ENCODE peak calls at places on chromosomes 13 and 19, in nine cellular contexts. One of them, this sample, is unnamed.

GRCh38 chr13:22926176-22927007 is 254.4 kb upstream of the SGCG start:
- DNase-seq in cardiac muscle cell: peak
- DNase-seq in stimulated activated CD4-positive, alpha-beta T cell treated with anti-CD3 and anti-CD28 coated beads, Interleukin-12 subunit alpha, Interleukin-12 subunit beta, amount 100 ng/mL, for 24 hours: no peak
- DNase-seq in stimulated activated CD8-positive, alpha-beta memory T cell treated with anti-CD3 and anti-CD28 coated beads, Interleukin-15, amount 100 ng/mL, for 4 hours: no peak
- DNase-seq in body of pancreas: peak
- DNase-seq in left kidney: peak
- DNase-seq in activated CD4-positive, alpha-beta T cell treated with anti-CD3 and anti-CD28 coated beads for 4 hours: no peak
- DNase-seq in IMR-90: no peak
- DNase-seq in frontal cortex: peak
- DNase-seq in this sample: no peak

GRCh38 chr19:30029721-30030510 is 87.9 kb downstream of the URI1 start:
- DNase-seq in cardiac muscle cell: no peak
- DNase-seq in stimulated activated CD4-positive, alpha-beta T cell treated with anti-CD3 and anti-CD28 coated beads, Interleukin-12 subunit alpha, Interleukin-12 subunit beta, amount 100 ng/mL, for 24 hours: no peak
- DNase-seq in stimulated activated CD8-positive, alpha-beta memory T cell treated with anti-CD3 and anti-CD28 coated beads, Interleukin-15, amount 100 ng/mL, for 4 hours: no peak
- DNase-seq in body of pancreas: no peak
- DNase-seq in left kidney: no peak
- DNase-seq in activated CD4-positive, alpha-beta T cell treated with anti-CD3 and anti-CD28 coated beads for 4 hours: no peak
- DNase-seq in IMR-90: peak
- DNase-seq in frontal cortex: no peak
- DNase-seq in this sample: peak

GRCh38 chr13:83024955-83025594 is 857.2 kb downstream of the SLITRK1 start:
- DNase-seq in cardiac muscle cell: peak
- DNase-seq in stimulated activated CD4-positive, alpha-beta T cell treated with anti-CD3 and anti-CD28 coated beads, Interleukin-12 subunit alpha, Interleukin-12 subunit beta, amount 100 ng/mL, for 24 hours: no peak
- DNase-seq in stimulated activated CD8-positive, alpha-beta memory T cell treated with anti-CD3 and anti-CD28 coated beads, Interleukin-15, amount 100 ng/mL, for 4 hours: no peak
- DNase-seq in body of pancreas: no peak
- DNase-seq in left kidney: no peak
- DNase-seq in activated CD4-positive, alpha-beta T cell treated with anti-CD3 and anti-CD28 coated beads for 4 hours: no peak
- DNase-seq in IMR-90: peak
- DNase-seq in frontal cortex: no peak
- DNase-seq in this sample: no peak

GRCh38 chr13:98710521-98710920 is 42.0 kb downstream of the SLC15A1 start:
- DNase-seq in cardiac muscle cell: no peak
- DNase-seq in stimulated activated CD4-positive, alpha-beta T cell treated with anti-CD3 and anti-CD28 coated beads, Interleukin-12 subunit alpha, Interleukin-12 subunit beta, amount 100 ng/mL, for 24 hours: no peak
- DNase-seq in stimulated activated CD8-positive, alpha-beta memory T cell treated with anti-CD3 and anti-CD28 coated beads, Interleukin-15, amount 100 ng/mL, for 4 hours: no peak
- DNase-seq in body of pancreas: no peak
- DNase-seq in left kidney: no peak
- DNase-seq in activated CD4-positive, alpha-beta T cell treated with anti-CD3 and anti-CD28 coated beads for 4 hours: no peak
- DNase-seq in IMR-90: no peak
- DNase-seq in frontal cortex: no peak
- DNase-seq in this sample: no peak

GRCh38 chr13:43953370-43953769 is 73.7 kb downstream of the LACC1 start:
- DNase-seq in cardiac muscle cell: no peak
- DNase-seq in stimulated activated CD4-positive, alpha-beta T cell treated with anti-CD3 and anti-CD28 coated beads, Interleukin-12 subunit alpha, Interleukin-12 subunit beta, amount 100 ng/mL, for 24 hours: no peak
- DNase-seq in stimulated activated CD8-positive, alpha-beta memory T cell treated with anti-CD3 and anti-CD28 coated beads, Interleukin-15, amount 100 ng/mL, for 4 hours: no peak
- DNase-seq in body of pancreas: no peak
- DNase-seq in left kidney: no peak
- DNase-seq in activated CD4-positive, alpha-beta T cell treated with anti-CD3 and anti-CD28 coated beads for 4 hours: no peak
- DNase-seq in IMR-90: no peak
- DNase-seq in frontal cortex: no peak
- DNase-seq in this sample: no peak

GRCh38 chr13:42007844-42008243 is 40.6 kb upstream of the DGKH start:
- DNase-seq in cardiac muscle cell: peak
- DNase-seq in stimulated activated CD4-positive, alpha-beta T cell treated with anti-CD3 and anti-CD28 coated beads, Interleukin-12 subunit alpha, Interleukin-12 subunit beta, amount 100 ng/mL, for 24 hours: no peak
- DNase-seq in stimulated activated CD8-positive, alpha-beta memory T cell treated with anti-CD3 and anti-CD28 coated beads, Interleukin-15, amount 100 ng/mL, for 4 hours: no peak
- DNase-seq in body of pancreas: no peak
- DNase-seq in left kidney: no peak
- DNase-seq in activated CD4-positive, alpha-beta T cell treated with anti-CD3 and anti-CD28 coated beads for 4 hours: no peak
- DNase-seq in IMR-90: peak
- DNase-seq in frontal cortex: no peak
- DNase-seq in this sample: no peak

GRCh38 chr19:51690359-51691121 is 2.6 kb upstream of the SPACA6 start:
- DNase-seq in cardiac muscle cell: peak
- DNase-seq in stimulated activated CD4-positive, alpha-beta T cell treated with anti-CD3 and anti-CD28 coated beads, Interleukin-12 subunit alpha, Interleukin-12 subunit beta, amount 100 ng/mL, for 24 hours: no peak
- DNase-seq in stimulated activated CD8-positive, alpha-beta memory T cell treated with anti-CD3 and anti-CD28 coated beads, Interleukin-15, amount 100 ng/mL, for 4 hours: no peak
- DNase-seq in body of pancreas: peak
- DNase-seq in left kidney: peak
- DNase-seq in activated CD4-positive, alpha-beta T cell treated with anti-CD3 and anti-CD28 coated beads for 4 hours: peak
- DNase-seq in IMR-90: peak
- DNase-seq in frontal cortex: peak
- DNase-seq in this sample: no peak

GRCh38 chr13:64958106-64958505 is 2272.0 kb downstream of the PCDH9 start:
- DNase-seq in cardiac muscle cell: no peak
- DNase-seq in stimulated activated CD4-positive, alpha-beta T cell treated with anti-CD3 and anti-CD28 coated beads, Interleukin-12 subunit alpha, Interleukin-12 subunit beta, amount 100 ng/mL, for 24 hours: no peak
- DNase-seq in stimulated activated CD8-positive, alpha-beta memory T cell treated with anti-CD3 and anti-CD28 coated beads, Interleukin-15, amount 100 ng/mL, for 4 hours: no peak
- DNase-seq in body of pancreas: no peak
- DNase-seq in left kidney: no peak
- DNase-seq in activated CD4-positive, alpha-beta T cell treated with anti-CD3 and anti-CD28 coated beads for 4 hours: no peak
- DNase-seq in IMR-90: no peak
- DNase-seq in frontal cortex: no peak
- DNase-seq in this sample: no peak

GRCh38 chr13:61777902-61778301 is 362.3 kb upstream of the PCDH20 start:
- DNase-seq in cardiac muscle cell: peak
- DNase-seq in stimulated activated CD4-positive, alpha-beta T cell treated with anti-CD3 and anti-CD28 coated beads, Interleukin-12 subunit alpha, Interleukin-12 subunit beta, amount 100 ng/mL, for 24 hours: no peak
- DNase-seq in stimulated activated CD8-positive, alpha-beta memory T cell treated with anti-CD3 and anti-CD28 coated beads, Interleukin-15, amount 100 ng/mL, for 4 hours: no peak
- DNase-seq in body of pancreas: no peak
- DNase-seq in left kidney: no peak
- DNase-seq in activated CD4-positive, alpha-beta T cell treated with anti-CD3 and anti-CD28 coated beads for 4 hours: no peak
- DNase-seq in IMR-90: no peak
- DNase-seq in frontal cortex: no peak
- DNase-seq in this sample: no peak

GRCh38 chr19:51698296-51698695 is 5.2 kb downstream of the SPACA6 start:
- DNase-seq in cardiac muscle cell: no peak
- DNase-seq in stimulated activated CD4-positive, alpha-beta T cell treated with anti-CD3 and anti-CD28 coated beads, Interleukin-12 subunit alpha, Interleukin-12 subunit beta, amount 100 ng/mL, for 24 hours: no peak
- DNase-seq in stimulated activated CD8-positive, alpha-beta memory T cell treated with anti-CD3 and anti-CD28 coated beads, Interleukin-15, amount 100 ng/mL, for 4 hours: no peak
- DNase-seq in body of pancreas: no peak
- DNase-seq in left kidney: no peak
- DNase-seq in activated CD4-positive, alpha-beta T cell treated with anti-CD3 and anti-CD28 coated beads for 4 hours: no peak
- DNase-seq in IMR-90: peak
- DNase-seq in frontal cortex: no peak
- DNase-seq in this sample: no peak

GRCh38 chr19:6125571-6125989 is 9.9 kb upstream of the ACSBG2 start:
- DNase-seq in cardiac muscle cell: peak
- DNase-seq in stimulated activated CD4-positive, alpha-beta T cell treated with anti-CD3 and anti-CD28 coated beads, Interleukin-12 subunit alpha, Interleukin-12 subunit beta, amount 100 ng/mL, for 24 hours: peak
- DNase-seq in stimulated activated CD8-positive, alpha-beta memory T cell treated with anti-CD3 and anti-CD28 coated beads, Interleukin-15, amount 100 ng/mL, for 4 hours: peak
- DNase-seq in body of pancreas: peak
- DNase-seq in left kidney: peak
- DNase-seq in activated CD4-positive, alpha-beta T cell treated with anti-CD3 and anti-CD28 coated beads for 4 hours: peak
- DNase-seq in IMR-90: peak
- DNase-seq in frontal cortex: peak
- DNase-seq in this sample: peak

GRCh38 chr19:50460161-50460765 is 16.0 kb upstream of the EMC10 start:
- DNase-seq in cardiac muscle cell: peak
- DNase-seq in stimulated activated CD4-positive, alpha-beta T cell treated with anti-CD3 and anti-CD28 coated beads, Interleukin-12 subunit alpha, Interleukin-12 subunit beta, amount 100 ng/mL, for 24 hours: no peak
- DNase-seq in stimulated activated CD8-positive, alpha-beta memory T cell treated with anti-CD3 and anti-CD28 coated beads, Interleukin-15, amount 100 ng/mL, for 4 hours: no peak
- DNase-seq in body of pancreas: no peak
- DNase-seq in left kidney: peak
- DNase-seq in activated CD4-positive, alpha-beta T cell treated with anti-CD3 and anti-CD28 coated beads for 4 hours: no peak
- DNase-seq in IMR-90: peak
- DNase-seq in frontal cortex: no peak
- DNase-seq in this sample: no peak

GRCh38 chr13:93922063-93922462 is 557.4 kb downstream of the DCT start:
- DNase-seq in cardiac muscle cell: no peak
- DNase-seq in stimulated activated CD4-positive, alpha-beta T cell treated with anti-CD3 and anti-CD28 coated beads, Interleukin-12 subunit alpha, Interleukin-12 subunit beta, amount 100 ng/mL, for 24 hours: no peak
- DNase-seq in stimulated activated CD8-positive, alpha-beta memory T cell treated with anti-CD3 and anti-CD28 coated beads, Interleukin-15, amount 100 ng/mL, for 4 hours: no peak
- DNase-seq in body of pancreas: no peak
- DNase-seq in left kidney: no peak
- DNase-seq in activated CD4-positive, alpha-beta T cell treated with anti-CD3 and anti-CD28 coated beads for 4 hours: no peak
- DNase-seq in IMR-90: no peak
- DNase-seq in frontal cortex: no peak
- DNase-seq in this sample: no peak

GRCh38 chr13:109737606-109738005 is 48.8 kb downstream of the IRS2 start:
- DNase-seq in cardiac muscle cell: peak
- DNase-seq in stimulated activated CD4-positive, alpha-beta T cell treated with anti-CD3 and anti-CD28 coated beads, Interleukin-12 subunit alpha, Interleukin-12 subunit beta, amount 100 ng/mL, for 24 hours: no peak
- DNase-seq in stimulated activated CD8-positive, alpha-beta memory T cell treated with anti-CD3 and anti-CD28 coated beads, Interleukin-15, amount 100 ng/mL, for 4 hours: no peak
- DNase-seq in body of pancreas: no peak
- DNase-seq in left kidney: no peak
- DNase-seq in activated CD4-positive, alpha-beta T cell treated with anti-CD3 and anti-CD28 coated beads for 4 hours: peak
- DNase-seq in IMR-90: peak
- DNase-seq in frontal cortex: no peak
- DNase-seq in this sample: no peak

GRCh38 chr13:50386527-50387123 is 371.4 kb downstream of the KCNRG start:
- DNase-seq in cardiac muscle cell: peak
- DNase-seq in stimulated activated CD4-positive, alpha-beta T cell treated with anti-CD3 and anti-CD28 coated beads, Interleukin-12 subunit alpha, Interleukin-12 subunit beta, amount 100 ng/mL, for 24 hours: no peak
- DNase-seq in stimulated activated CD8-positive, alpha-beta memory T cell treated with anti-CD3 and anti-CD28 coated beads, Interleukin-15, amount 100 ng/mL, for 4 hours: no peak
- DNase-seq in body of pancreas: no peak
- DNase-seq in left kidney: peak
- DNase-seq in activated CD4-positive, alpha-beta T cell treated with anti-CD3 and anti-CD28 coated beads for 4 hours: no peak
- DNase-seq in IMR-90: peak
- DNase-seq in frontal cortex: no peak
- DNase-seq in this sample: no peak

GRCh38 chr13:32468502-32469147 is 40.7 kb upstream of the N4BP2L1 start:
- DNase-seq in cardiac muscle cell: peak
- DNase-seq in stimulated activated CD4-positive, alpha-beta T cell treated with anti-CD3 and anti-CD28 coated beads, Interleukin-12 subunit alpha, Interleukin-12 subunit beta, amount 100 ng/mL, for 24 hours: no peak
- DNase-seq in stimulated activated CD8-positive, alpha-beta memory T cell treated with anti-CD3 and anti-CD28 coated beads, Interleukin-15, amount 100 ng/mL, for 4 hours: no peak
- DNase-seq in body of pancreas: no peak
- DNase-seq in left kidney: peak
- DNase-seq in activated CD4-positive, alpha-beta T cell treated with anti-CD3 and anti-CD28 coated beads for 4 hours: no peak
- DNase-seq in IMR-90: no peak
- DNase-seq in frontal cortex: no peak
- DNase-seq in this sample: no peak

GRCh38 chr13:98741741-98742435 is 10.6 kb downstream of the SLC15A1 start:
- DNase-seq in cardiac muscle cell: no peak
- DNase-seq in stimulated activated CD4-positive, alpha-beta T cell treated with anti-CD3 and anti-CD28 coated beads, Interleukin-12 subunit alpha, Interleukin-12 subunit beta, amount 100 ng/mL, for 24 hours: no peak
- DNase-seq in stimulated activated CD8-positive, alpha-beta memory T cell treated with anti-CD3 and anti-CD28 coated beads, Interleukin-15, amount 100 ng/mL, for 4 hours: no peak
- DNase-seq in body of pancreas: no peak
- DNase-seq in left kidney: no peak
- DNase-seq in activated CD4-positive, alpha-beta T cell treated with anti-CD3 and anti-CD28 coated beads for 4 hours: no peak
- DNase-seq in IMR-90: no peak
- DNase-seq in frontal cortex: no peak
- DNase-seq in this sample: peak

GRCh38 chr19:38229585-38230073 is 5.6 kb upstream of the DPF1 start:
- DNase-seq in cardiac muscle cell: peak
- DNase-seq in stimulated activated CD4-positive, alpha-beta T cell treated with anti-CD3 and anti-CD28 coated beads, Interleukin-12 subunit alpha, Interleukin-12 subunit beta, amount 100 ng/mL, for 24 hours: peak
- DNase-seq in stimulated activated CD8-positive, alpha-beta memory T cell treated with anti-CD3 and anti-CD28 coated beads, Interleukin-15, amount 100 ng/mL, for 4 hours: peak
- DNase-seq in body of pancreas: no peak
- DNase-seq in left kidney: peak
- DNase-seq in activated CD4-positive, alpha-beta T cell treated with anti-CD3 and anti-CD28 coated beads for 4 hours: peak
- DNase-seq in IMR-90: peak
- DNase-seq in frontal cortex: peak
- DNase-seq in this sample: peak

GRCh38 chr13:44718467-44718866 is 142.3 kb upstream of the TSC22D1 start:
- DNase-seq in cardiac muscle cell: no peak
- DNase-seq in stimulated activated CD4-positive, alpha-beta T cell treated with anti-CD3 and anti-CD28 coated beads, Interleukin-12 subunit alpha, Interleukin-12 subunit beta, amount 100 ng/mL, for 24 hours: no peak
- DNase-seq in stimulated activated CD8-positive, alpha-beta memory T cell treated with anti-CD3 and anti-CD28 coated beads, Interleukin-15, amount 100 ng/mL, for 4 hours: no peak
- DNase-seq in body of pancreas: no peak
- DNase-seq in left kidney: no peak
- DNase-seq in activated CD4-positive, alpha-beta T cell treated with anti-CD3 and anti-CD28 coated beads for 4 hours: no peak
- DNase-seq in IMR-90: no peak
- DNase-seq in frontal cortex: no peak
- DNase-seq in this sample: no peak

GRCh38 chr19:40778865-40779284 is 828 bp downstream of the RAB4B start:
- DNase-seq in cardiac muscle cell: no peak
- DNase-seq in stimulated activated CD4-positive, alpha-beta T cell treated with anti-CD3 and anti-CD28 coated beads, Interleukin-12 subunit alpha, Interleukin-12 subunit beta, amount 100 ng/mL, for 24 hours: no peak
- DNase-seq in stimulated activated CD8-positive, alpha-beta memory T cell treated with anti-CD3 and anti-CD28 coated beads, Interleukin-15, amount 100 ng/mL, for 4 hours: no peak
- DNase-seq in body of pancreas: no peak
- DNase-seq in left kidney: no peak
- DNase-seq in activated CD4-positive, alpha-beta T cell treated with anti-CD3 and anti-CD28 coated beads for 4 hours: no peak
- DNase-seq in IMR-90: peak
- DNase-seq in frontal cortex: no peak
- DNase-seq in this sample: no peak

GRCh38 chr13:113117335-113117872 is 5.2 kb upstream of the F10 start:
- DNase-seq in cardiac muscle cell: no peak
- DNase-seq in stimulated activated CD4-positive, alpha-beta T cell treated with anti-CD3 and anti-CD28 coated beads, Interleukin-12 subunit alpha, Interleukin-12 subunit beta, amount 100 ng/mL, for 24 hours: no peak
- DNase-seq in stimulated activated CD8-positive, alpha-beta memory T cell treated with anti-CD3 and anti-CD28 coated beads, Interleukin-15, amount 100 ng/mL, for 4 hours: no peak
- DNase-seq in body of pancreas: no peak
- DNase-seq in left kidney: no peak
- DNase-seq in activated CD4-positive, alpha-beta T cell treated with anti-CD3 and anti-CD28 coated beads for 4 hours: no peak
- DNase-seq in IMR-90: no peak
- DNase-seq in frontal cortex: no peak
- DNase-seq in this sample: no peak

GRCh38 chr19:45200614-45201013 is 22.0 kb downstream of the BLOC1S3 start:
- DNase-seq in cardiac muscle cell: peak
- DNase-seq in stimulated activated CD4-positive, alpha-beta T cell treated with anti-CD3 and anti-CD28 coated beads, Interleukin-12 subunit alpha, Interleukin-12 subunit beta, amount 100 ng/mL, for 24 hours: no peak
- DNase-seq in stimulated activated CD8-positive, alpha-beta memory T cell treated with anti-CD3 and anti-CD28 coated beads, Interleukin-15, amount 100 ng/mL, for 4 hours: no peak
- DNase-seq in body of pancreas: peak
- DNase-seq in left kidney: peak
- DNase-seq in activated CD4-positive, alpha-beta T cell treated with anti-CD3 and anti-CD28 coated beads for 4 hours: no peak
- DNase-seq in IMR-90: peak
- DNase-seq in frontal cortex: no peak
- DNase-seq in this sample: peak

GRCh38 chr13:35512271-35512920 is 35.9 kb upstream of the MAB21L1 start:
- DNase-seq in cardiac muscle cell: peak
- DNase-seq in stimulated activated CD4-positive, alpha-beta T cell treated with anti-CD3 and anti-CD28 coated beads, Interleukin-12 subunit alpha, Interleukin-12 subunit beta, amount 100 ng/mL, for 24 hours: no peak
- DNase-seq in stimulated activated CD8-positive, alpha-beta memory T cell treated with anti-CD3 and anti-CD28 coated beads, Interleukin-15, amount 100 ng/mL, for 4 hours: no peak
- DNase-seq in body of pancreas: no peak
- DNase-seq in left kidney: no peak
- DNase-seq in activated CD4-positive, alpha-beta T cell treated with anti-CD3 and anti-CD28 coated beads for 4 hours: no peak
- DNase-seq in IMR-90: peak
- DNase-seq in frontal cortex: no peak
- DNase-seq in this sample: no peak

GRCh38 chr13:25881946-25882574 is 169.8 kb downstream of the SHISA2 start:
- DNase-seq in cardiac muscle cell: peak
- DNase-seq in stimulated activated CD4-positive, alpha-beta T cell treated with anti-CD3 and anti-CD28 coated beads, Interleukin-12 subunit alpha, Interleukin-12 subunit beta, amount 100 ng/mL, for 24 hours: no peak
- DNase-seq in stimulated activated CD8-positive, alpha-beta memory T cell treated with anti-CD3 and anti-CD28 coated beads, Interleukin-15, amount 100 ng/mL, for 4 hours: no peak
- DNase-seq in body of pancreas: no peak
- DNase-seq in left kidney: peak
- DNase-seq in activated CD4-positive, alpha-beta T cell treated with anti-CD3 and anti-CD28 coated beads for 4 hours: no peak
- DNase-seq in IMR-90: no peak
- DNase-seq in frontal cortex: no peak
- DNase-seq in this sample: no peak

GRCh38 chr19:12527034-12527836 is 24.0 kb downstream of the ZNF564 start:
- DNase-seq in cardiac muscle cell: peak
- DNase-seq in stimulated activated CD4-positive, alpha-beta T cell treated with anti-CD3 and anti-CD28 coated beads, Interleukin-12 subunit alpha, Interleukin-12 subunit beta, amount 100 ng/mL, for 24 hours: no peak
- DNase-seq in stimulated activated CD8-positive, alpha-beta memory T cell treated with anti-CD3 and anti-CD28 coated beads, Interleukin-15, amount 100 ng/mL, for 4 hours: no peak
- DNase-seq in body of pancreas: no peak
- DNase-seq in left kidney: peak
- DNase-seq in activated CD4-positive, alpha-beta T cell treated with anti-CD3 and anti-CD28 coated beads for 4 hours: no peak
- DNase-seq in IMR-90: peak
- DNase-seq in frontal cortex: no peak
- DNase-seq in this sample: peak

GRCh38 chr13:39448831-39449230 is 154.2 kb downstream of the LHFPL6 start:
- DNase-seq in cardiac muscle cell: no peak
- DNase-seq in stimulated activated CD4-positive, alpha-beta T cell treated with anti-CD3 and anti-CD28 coated beads, Interleukin-12 subunit alpha, Interleukin-12 subunit beta, amount 100 ng/mL, for 24 hours: no peak
- DNase-seq in stimulated activated CD8-positive, alpha-beta memory T cell treated with anti-CD3 and anti-CD28 coated beads, Interleukin-15, amount 100 ng/mL, for 4 hours: no peak
- DNase-seq in body of pancreas: no peak
- DNase-seq in left kidney: peak
- DNase-seq in activated CD4-positive, alpha-beta T cell treated with anti-CD3 and anti-CD28 coated beads for 4 hours: no peak
- DNase-seq in IMR-90: no peak
- DNase-seq in frontal cortex: no peak
- DNase-seq in this sample: no peak

GRCh38 chr13:39578821-39579291 is 24.1 kb downstream of the LHFPL6 start:
- DNase-seq in cardiac muscle cell: no peak
- DNase-seq in stimulated activated CD4-positive, alpha-beta T cell treated with anti-CD3 and anti-CD28 coated beads, Interleukin-12 subunit alpha, Interleukin-12 subunit beta, amount 100 ng/mL, for 24 hours: no peak
- DNase-seq in stimulated activated CD8-positive, alpha-beta memory T cell treated with anti-CD3 and anti-CD28 coated beads, Interleukin-15, amount 100 ng/mL, for 4 hours: no peak
- DNase-seq in body of pancreas: no peak
- DNase-seq in left kidney: no peak
- DNase-seq in activated CD4-positive, alpha-beta T cell treated with anti-CD3 and anti-CD28 coated beads for 4 hours: no peak
- DNase-seq in IMR-90: no peak
- DNase-seq in frontal cortex: no peak
- DNase-seq in this sample: no peak

GRCh38 chr13:40031031-40031430 is 375.6 kb downstream of the COG6 start:
- DNase-seq in cardiac muscle cell: peak
- DNase-seq in stimulated activated CD4-positive, alpha-beta T cell treated with anti-CD3 and anti-CD28 coated beads, Interleukin-12 subunit alpha, Interleukin-12 subunit beta, amount 100 ng/mL, for 24 hours: no peak
- DNase-seq in stimulated activated CD8-positive, alpha-beta memory T cell treated with anti-CD3 and anti-CD28 coated beads, Interleukin-15, amount 100 ng/mL, for 4 hours: no peak
- DNase-seq in body of pancreas: no peak
- DNase-seq in left kidney: no peak
- DNase-seq in activated CD4-positive, alpha-beta T cell treated with anti-CD3 and anti-CD28 coated beads for 4 hours: no peak
- DNase-seq in IMR-90: peak
- DNase-seq in frontal cortex: no peak
- DNase-seq in this sample: peak

GRCh38 chr19:48403606-48404005 is 10.1 kb downstream of the GRIN2D start:
- DNase-seq in cardiac muscle cell: peak
- DNase-seq in stimulated activated CD4-positive, alpha-beta T cell treated with anti-CD3 and anti-CD28 coated beads, Interleukin-12 subunit alpha, Interleukin-12 subunit beta, amount 100 ng/mL, for 24 hours: no peak
- DNase-seq in stimulated activated CD8-positive, alpha-beta memory T cell treated with anti-CD3 and anti-CD28 coated beads, Interleukin-15, amount 100 ng/mL, for 4 hours: no peak
- DNase-seq in body of pancreas: peak
- DNase-seq in left kidney: peak
- DNase-seq in activated CD4-positive, alpha-beta T cell treated with anti-CD3 and anti-CD28 coated beads for 4 hours: no peak
- DNase-seq in IMR-90: peak
- DNase-seq in frontal cortex: peak
- DNase-seq in this sample: peak